ENCODE peak calls at places on chromosome 18, in eight cellular contexts. B is OCI-LY7; W is hepatocyte; Z is CD8-positive, alpha-beta T cell; U is A549; P is neuronal stem cell; J is keratinocyte; D is RWPE1. L is an unnamed sample.

GRCh38 chr18:26228562-26229260 is 2.5 kb downstream of the TAF4B start:
- DNase-seq in P (no peak), Z (no peak), W (no peak), B (peak), J (no peak), U (no peak), D (no peak), L (no peak)

GRCh38 chr18:73597832-73598615 is 549.6 kb downstream of the FBXO15 start:
- DNase-seq in B (no peak), W (no peak), D (no peak), U (no peak), J (no peak), P (no peak), Z (no peak), L (no peak)

GRCh38 chr18:73283032-73283431 is 415.2 kb upstream of the NETO1 start:
- DNase-seq in U (no peak), D (no peak), P (no peak), J (no peak), B (no peak), Z (no peak), W (no peak), L (no peak)

GRCh38 chr18:36309436-36310391 is 12.2 kb downstream of the FHOD3 start:
- DNase-seq in W (peak), Z (no peak), B (no peak), J (peak), P (no peak), D (peak), U (peak), L (no peak)

GRCh38 chr18:29882620-29883019 is 1159.9 kb downstream of the DSC3 start:
- DNase-seq in J (no peak), P (no peak), W (no peak), U (no peak), B (no peak), D (no peak), Z (no peak), L (no peak)

GRCh38 chr18:6927136-6927535 is 190.5 kb downstream of the LAMA1 start:
- DNase-seq in D (no peak), B (no peak), P (no peak), J (no peak), W (no peak), U (no peak), Z (no peak), L (no peak)

GRCh38 chr18:11500153-11501122 is 109.0 kb upstream of the SLC35G4 start:
- DNase-seq in W (peak), D (peak), B (peak), U (peak), J (peak), Z (no peak), P (no peak), L (no peak)

GRCh38 chr18:73478191-73478590 is 610.4 kb upstream of the NETO1 start:
- DNase-seq in Z (no peak), P (no peak), J (no peak), W (no peak), D (no peak), B (no peak), U (no peak), L (no peak)

GRCh38 chr18:24530630-24531111 is 70.2 kb downstream of the HRH4 start:
- DNase-seq in P (no peak), Z (no peak), B (no peak), D (peak), U (peak), J (no peak), W (peak), L (no peak)

GRCh38 chr18:5975111-5975622 is 79.8 kb upstream of the TMEM200C start:
- DNase-seq in J (no peak), B (no peak), P (no peak), W (no peak), U (no peak), Z (no peak), D (no peak), L (no peak)

GRCh38 chr18:9848170-9848854 is 37.5 kb upstream of the TXNDC2 start:
- DNase-seq in B (no peak), D (no peak), P (no peak), J (no peak), U (no peak), Z (no peak), W (no peak), L (no peak)

GRCh38 chr18:3211236-3211992 is 8.4 kb downstream of the MYOM1 start:
- DNase-seq in D (no peak), J (no peak), Z (no peak), W (peak), B (no peak), P (no peak), U (no peak), L (no peak)

GRCh38 chr18:62436636-62437519 is 85.9 kb upstream of the ZCCHC2 start:
- DNase-seq in D (peak), J (no peak), W (peak), B (no peak), U (no peak), Z (peak), P (no peak), L (no peak)

GRCh38 chr18:76554788-76555187 is 59.7 kb upstream of the ZNF516 start:
- DNase-seq in P (no peak), B (no peak), D (no peak), Z (no peak), J (no peak), W (no peak), U (no peak), L (no peak)

GRCh38 chr18:13252696-13253410 is 34.3 kb downstream of the LDLRAD4 start:
- DNase-seq in J (no peak), D (no peak), B (no peak), P (no peak), W (no peak), U (no peak), Z (peak), L (no peak)

GRCh38 chr18:9638886-9639285 is 24.5 kb upstream of the PPP4R1 start:
- DNase-seq in P (no peak), W (no peak), D (no peak), J (no peak), B (no peak), Z (no peak), U (no peak), L (no peak)

GRCh38 chr18:8272254-8272653 is 337.0 kb upstream of the RAB12 start:
- DNase-seq in D (no peak), P (no peak), B (no peak), Z (no peak), J (no peak), W (no peak), U (no peak), L (no peak)

GRCh38 chr18:8279348-8279747 is 329.9 kb upstream of the RAB12 start:
- DNase-seq in D (no peak), W (no peak), J (no peak), B (no peak), U (no peak), Z (no peak), P (no peak), L (no peak)

GRCh38 chr18:8279931-8280330 is 329.3 kb upstream of the RAB12 start:
- DNase-seq in Z (no peak), W (no peak), B (no peak), P (no peak), D (no peak), U (no peak), J (no peak), L (no peak)

GRCh38 chr18:8277270-8277669 is 332.0 kb upstream of the RAB12 start:
- DNase-seq in U (no peak), D (no peak), B (no peak), J (no peak), Z (no peak), W (no peak), P (no peak), L (no peak)
- H3K27ac ChIP-seq in U (no peak), D (no peak), B (no peak), J (no peak), Z (no peak), W (no peak), P (no peak), L (no peak)

DNA sequence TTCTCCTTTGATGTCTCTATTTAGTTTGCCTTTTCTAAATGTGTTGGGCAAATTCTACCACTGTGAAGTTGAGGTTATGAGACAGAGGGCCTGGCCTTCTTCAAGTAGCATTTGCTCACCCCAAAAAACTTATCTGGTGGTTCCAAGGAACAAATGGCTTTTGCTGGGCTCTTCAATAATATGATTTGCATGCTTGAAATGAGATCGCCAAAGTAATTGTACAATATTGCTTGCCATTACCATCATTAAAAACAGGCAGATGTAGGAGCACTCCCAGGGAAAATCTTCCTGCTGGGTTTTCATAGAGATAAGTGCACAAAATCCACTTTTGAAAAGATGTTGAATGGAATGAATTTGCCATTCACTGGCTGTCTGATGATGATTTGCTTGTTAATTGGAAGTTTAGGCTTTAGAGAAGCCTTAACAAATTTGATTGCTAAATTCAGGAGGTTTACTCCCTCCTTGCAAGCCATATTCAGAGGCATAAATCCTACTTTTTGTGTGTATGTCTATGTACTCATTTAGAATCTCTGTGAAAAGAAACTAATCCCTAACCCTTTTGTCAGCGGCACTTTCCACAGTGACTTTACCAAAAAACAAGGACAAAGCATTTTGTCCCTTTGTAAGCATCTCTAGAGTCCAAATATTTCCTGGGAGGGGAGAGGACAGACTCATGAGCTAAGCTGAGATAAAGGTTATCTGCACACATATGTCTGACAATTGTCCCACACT is 240.9 kb upstream of the PIK3C3 start:
- DNase-seq in Z (no peak), B (no peak), P (no peak), J (no peak), D (no peak), W (no peak), U (no peak), L (no peak)
- H3K27ac ChIP-seq in Z (no peak), B (no peak), P (peak), J (no peak), D (no peak), W (no peak), U (no peak), L (no peak)

GRCh38 chr18:34222025-34222395 is 2.7 kb downstream of the NOL4 start:
- DNase-seq in J (no peak), D (no peak), W (peak), B (no peak), Z (no peak), U (no peak), P (no peak), L (peak)
- H3K27ac ChIP-seq in J (no peak), D (no peak), W (no peak), B (no peak), Z (no peak), U (no peak), P (no peak), L (peak)

GRCh38 chr18:63444567-63444966 is 22.3 kb upstream of the VPS4B start:
- DNase-seq in Z (no peak), W (peak), D (peak), J (no peak), U (peak), P (no peak), B (no peak), L (no peak)
- H3K27ac ChIP-seq in Z (no peak), W (no peak), D (peak), J (peak), U (no peak), P (no peak), B (no peak), L (no peak)

GRCh38 chr18:42675810-42676209 is 439.7 kb downstream of the RIT2 start:
- DNase-seq in B (no peak), D (no peak), U (no peak), J (no peak), P (no peak), Z (no peak), W (no peak), L (no peak)
- H3K27ac ChIP-seq in B (no peak), D (no peak), U (no peak), J (no peak), P (no peak), Z (no peak), W (no peak), L (no peak)

GRCh38 chr18:48959921-48960920 is 9.5 kb upstream of the SMAD7 start:
- DNase-seq in W (peak), Z (no peak), U (no peak), D (no peak), B (no peak), P (no peak), J (no peak), L (no peak)
- H3K27ac ChIP-seq in W (peak), Z (no peak), U (peak), D (peak), B (no peak), P (no peak), J (no peak), L (no peak)

GRCh38 chr18:22469061-22469689 is 51.5 kb upstream of the CTAGE1 start:
- DNase-seq in U (no peak), P (no peak), Z (no peak), J (no peak), W (no peak), D (no peak), B (no peak), L (no peak)

GRCh38 chr18:22465859-22466602 is 48.3 kb upstream of the CTAGE1 start:
- DNase-seq in P (no peak), U (peak), B (no peak), D (peak), Z (peak), J (peak), W (peak), L (no peak)

GRCh38 chr18:22468554-22468891 is 50.8 kb upstream of the CTAGE1 start:
- DNase-seq in B (no peak), U (no peak), D (no peak), Z (no peak), W (no peak), J (no peak), P (no peak), L (no peak)

GRCh38 chr18:22466608-22467390 is 49.1 kb upstream of the CTAGE1 start:
- DNase-seq in D (peak), U (peak), B (no peak), W (peak), J (peak), Z (no peak), P (no peak), L (no peak)

DNA sequence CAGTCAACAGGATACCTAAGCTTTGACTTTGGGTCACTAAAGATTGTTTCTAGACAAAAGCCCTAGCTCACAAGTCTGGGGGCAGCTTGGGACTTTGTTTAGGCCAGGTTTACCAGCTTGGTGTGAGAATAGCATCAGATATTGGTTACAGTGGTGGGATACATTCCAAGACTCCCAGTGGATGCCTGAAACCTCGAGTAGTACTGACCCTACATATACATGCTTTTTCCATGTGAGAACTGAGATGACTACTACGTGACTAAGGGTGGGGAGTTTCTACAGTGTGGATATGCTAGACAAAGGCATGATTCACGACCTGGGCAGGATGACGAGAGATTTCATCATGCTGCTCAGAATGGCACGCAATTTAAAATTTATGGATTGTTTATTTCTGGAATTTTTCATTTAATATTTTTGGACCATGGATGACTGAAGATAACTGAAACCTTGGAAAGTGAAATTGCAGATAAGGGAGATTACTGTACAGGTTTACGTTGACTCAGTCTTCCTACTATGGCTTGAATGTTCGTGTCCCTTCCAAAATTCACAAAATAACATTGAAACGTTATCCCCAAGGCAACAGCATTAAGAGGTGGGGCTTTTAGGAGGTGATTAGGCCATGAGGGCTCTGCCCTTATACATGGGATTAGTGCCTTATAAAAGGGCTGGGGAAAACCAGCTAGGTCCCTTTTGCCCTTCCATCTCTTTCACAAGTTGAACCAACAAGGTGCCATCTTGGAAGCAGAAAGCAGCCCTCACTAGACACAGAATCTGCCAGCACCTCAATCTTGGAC is 50.2 kb upstream of the CTAGE1 start:
- DNase-seq in B (no peak), J (peak), D (peak), P (no peak), W (peak), Z (no peak), U (peak), L (no peak)
- H3K27ac ChIP-seq in B (no peak), J (peak), D (peak), P (no peak), W (peak), Z (no peak), U (peak), L (no peak)

DNA sequence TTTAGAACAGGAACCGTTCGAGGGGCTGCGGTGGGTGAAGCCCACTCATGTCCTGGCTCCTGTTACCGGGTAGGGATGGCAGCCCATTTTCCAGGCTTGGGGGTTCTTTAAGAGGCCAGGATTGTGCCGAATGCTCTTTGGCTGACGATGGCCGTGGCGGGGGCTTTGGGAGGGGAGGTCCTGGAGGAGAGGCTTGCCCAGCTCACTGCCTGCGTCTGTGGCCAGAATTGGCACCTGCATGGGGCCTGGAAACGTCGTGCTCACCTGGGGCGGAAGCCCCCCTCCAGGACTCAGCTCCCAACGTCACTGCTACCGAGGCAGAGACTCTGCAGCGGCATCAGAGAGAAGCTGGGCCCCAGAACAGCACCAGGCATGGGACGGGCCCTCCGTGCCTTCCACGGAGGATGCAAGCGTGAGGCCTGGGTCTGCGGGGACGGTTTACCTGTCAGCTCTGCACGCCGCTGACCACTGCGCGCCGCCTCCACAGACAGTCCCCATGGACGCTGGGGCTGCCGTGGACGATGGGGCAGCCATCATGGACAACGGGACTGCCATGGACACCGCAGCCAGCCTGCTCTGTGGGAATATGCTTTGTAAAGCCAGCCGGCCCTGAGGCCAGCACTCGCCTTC is 82.9 kb downstream of the NFATC1 start:
- DNase-seq in B (no peak), P (no peak), D (no peak), J (no peak), W (no peak), U (no peak), Z (no peak), L (no peak)
- H3K27ac ChIP-seq in B (no peak), P (no peak), D (no peak), J (no peak), W (no peak), U (no peak), Z (no peak), L (no peak)